ENCODE peak calls at places on chromosomes 2 and 18, in six cellular contexts. One of them, this sample, is unnamed.

GRCh38 chr2:85905187-85905666 is 16.4 kb upstream of the ST3GAL5 start:
- DNase-seq in ovary: no peak
- DNase-seq in tibial artery: no peak
- DNase-seq in A549: no peak
- DNase-seq in IMR-90: peak; percentile 30
- DNase-seq in astrocyte: peak; percentile 89
- DNase-seq in this sample: no peak

GRCh38 chr2:153478289-153479261 is at the start of gene RPRM:
- DNase-seq in ovary: peak; percentile 93
- DNase-seq in tibial artery: peak; percentile 81
- DNase-seq in A549: peak; percentile 61
- DNase-seq in IMR-90: peak; percentile 37
- DNase-seq in astrocyte: peak; percentile 29
- DNase-seq in this sample: peak; percentile 84

GRCh38 chr2:55010149-55010591 is 40.1 kb downstream of the RTN4 start:
- DNase-seq in ovary: no peak
- DNase-seq in tibial artery: peak; percentile 72
- DNase-seq in A549: peak; percentile 67
- DNase-seq in IMR-90: peak; percentile 34
- DNase-seq in astrocyte: peak; percentile 40
- DNase-seq in this sample: peak; percentile 72

GRCh38 chr2:118902279-118903028 is 39.5 kb upstream of the MARCO start:
- DNase-seq in ovary: no peak
- DNase-seq in tibial artery: no peak
- DNase-seq in A549: no peak
- DNase-seq in IMR-90: no peak
- DNase-seq in astrocyte: no peak
- DNase-seq in this sample: no peak

GRCh38 chr2:156399224-156399949 is 36.8 kb upstream of the GPD2 start:
- DNase-seq in ovary: no peak
- DNase-seq in tibial artery: no peak
- DNase-seq in A549: no peak
- DNase-seq in IMR-90: peak; percentile 62
- DNase-seq in astrocyte: no peak
- DNase-seq in this sample: no peak

GRCh38 chr2:104929663-104930062 is 75.7 kb downstream of the POU3F3 start:
- DNase-seq in ovary: no peak
- DNase-seq in tibial artery: no peak
- DNase-seq in A549: no peak
- DNase-seq in IMR-90: no peak
- DNase-seq in astrocyte: no peak
- DNase-seq in this sample: no peak

GRCh38 chr2:237859533-237860272 is at the start of gene RAMP1:
- DNase-seq in ovary: peak; percentile 61
- DNase-seq in tibial artery: no peak
- DNase-seq in A549: no peak
- DNase-seq in IMR-90: peak; percentile 17
- DNase-seq in astrocyte: no peak
- DNase-seq in this sample: peak; percentile 29

GRCh38 chr2:105056245-105056644 is 18.4 kb downstream of the MRPS9 start:
- DNase-seq in ovary: no peak
- DNase-seq in tibial artery: no peak
- DNase-seq in A549: no peak
- DNase-seq in IMR-90: no peak
- DNase-seq in astrocyte: no peak
- DNase-seq in this sample: no peak

GRCh38 chr2:23682481-23682880 is 244.4 kb downstream of the ATAD2B start:
- DNase-seq in ovary: no peak
- DNase-seq in tibial artery: no peak
- DNase-seq in A549: no peak
- DNase-seq in IMR-90: no peak
- DNase-seq in astrocyte: no peak
- DNase-seq in this sample: no peak

GRCh38 chr2:174485763-174486613 is 841 bp downstream of the GPR155 start:
- DNase-seq in ovary: no peak
- DNase-seq in tibial artery: no peak
- DNase-seq in A549: no peak
- DNase-seq in IMR-90: peak; percentile 76
- DNase-seq in astrocyte: peak; percentile 12
- DNase-seq in this sample: peak; percentile 33

GRCh38 chr2:107383706-107384105 is 443.0 kb upstream of the RGPD4 start:
- DNase-seq in ovary: no peak
- DNase-seq in tibial artery: no peak
- DNase-seq in A549: no peak
- DNase-seq in IMR-90: no peak
- DNase-seq in astrocyte: no peak
- DNase-seq in this sample: no peak

GRCh38 chr18:60232541-60232940 is 140.0 kb downstream of the MC4R start:
- DNase-seq in ovary: no peak
- DNase-seq in tibial artery: no peak
- DNase-seq in A549: peak; percentile 15
- DNase-seq in IMR-90: peak; percentile 73
- DNase-seq in astrocyte: peak; percentile 82
- DNase-seq in this sample: no peak

GRCh38 chr18:51582551-51582950 is 385.1 kb upstream of the MEX3C start:
- DNase-seq in ovary: no peak
- DNase-seq in tibial artery: no peak
- DNase-seq in A549: no peak
- DNase-seq in IMR-90: no peak
- DNase-seq in astrocyte: no peak
- DNase-seq in this sample: no peak

GRCh38 chr2:151258121-151258520 is 3.5 kb downstream of the RBM43 start:
- DNase-seq in ovary: no peak
- DNase-seq in tibial artery: no peak
- DNase-seq in A549: no peak
- DNase-seq in IMR-90: peak; percentile 91
- DNase-seq in astrocyte: peak; percentile 86
- DNase-seq in this sample: no peak

GRCh38 chr2:68901561-68901960 is 30.4 kb upstream of the BMP10 start:
- DNase-seq in ovary: no peak
- DNase-seq in tibial artery: no peak
- DNase-seq in A549: no peak
- DNase-seq in IMR-90: no peak
- DNase-seq in astrocyte: no peak
- DNase-seq in this sample: no peak

GRCh38 chr2:68905116-68905515 is 33.9 kb upstream of the BMP10 start:
- DNase-seq in ovary: no peak
- DNase-seq in tibial artery: no peak
- DNase-seq in A549: no peak
- DNase-seq in IMR-90: peak; percentile 67
- DNase-seq in astrocyte: peak; percentile 50
- DNase-seq in this sample: no peak

GRCh38 chr2:68901199-68901515 is 30.0 kb upstream of the BMP10 start:
- DNase-seq in ovary: no peak
- DNase-seq in tibial artery: no peak
- DNase-seq in A549: no peak
- DNase-seq in IMR-90: peak; percentile 42
- DNase-seq in astrocyte: no peak
- DNase-seq in this sample: no peak

DNA sequence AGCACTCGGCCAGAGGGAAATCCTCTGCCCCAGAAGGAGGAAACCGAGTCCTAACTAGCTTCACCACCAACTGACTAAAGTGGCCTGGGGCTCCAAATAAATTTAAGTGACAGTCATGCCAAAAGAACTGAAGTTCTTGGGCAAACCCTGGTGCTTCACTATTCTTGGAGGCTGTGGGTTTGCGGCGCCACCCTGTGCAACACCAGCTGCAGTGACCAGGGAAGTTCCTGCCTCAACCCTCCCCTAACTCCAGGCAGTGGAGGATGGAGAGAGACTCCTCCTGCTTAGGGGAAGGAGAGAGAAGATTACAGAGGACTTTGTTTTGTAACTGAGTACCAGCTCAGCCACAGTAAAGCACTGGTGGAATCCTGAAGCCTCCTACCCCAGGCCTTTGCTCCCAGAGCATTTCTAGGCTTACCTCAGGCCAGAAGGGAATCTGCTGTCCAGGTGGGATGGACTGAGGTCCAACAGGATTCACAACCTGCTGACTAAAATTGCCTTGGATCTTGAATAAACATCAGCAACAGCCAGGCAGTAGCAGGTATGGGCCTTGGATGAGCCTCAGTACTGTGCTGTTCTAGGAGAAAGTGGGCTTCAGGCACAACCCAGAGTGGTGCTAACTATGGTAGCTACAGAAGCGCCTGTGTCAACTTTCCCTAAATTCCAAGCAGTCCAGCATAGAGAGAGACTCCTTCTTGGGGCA is 29.4 kb upstream of the BMP10 start:
- DNase-seq in ovary: no peak
- DNase-seq in tibial artery: no peak
- DNase-seq in A549: no peak
- DNase-seq in IMR-90: no peak
- DNase-seq in astrocyte: no peak
- DNase-seq in this sample: no peak
- TF ChIP-seq CTCF in ovary: no peak
- TF ChIP-seq CTCF in tibial artery: no peak
- TF ChIP-seq CTCF in A549: no peak
- TF ChIP-seq CTCF in IMR-90: no peak
- TF ChIP-seq CTCF in astrocyte: no peak
- TF ChIP-seq CTCF in this sample: no peak

GRCh38 chr2:134737671-134738070 is 18.9 kb upstream of the TMEM163 start:
- DNase-seq in ovary: no peak
- DNase-seq in tibial artery: no peak
- DNase-seq in A549: no peak
- DNase-seq in IMR-90: no peak
- DNase-seq in astrocyte: no peak
- DNase-seq in this sample: no peak
- H3K4me1 ChIP-seq in ovary: no peaks in the 10 kb centered on the region
- H3K4me1 ChIP-seq in tibial artery: no peaks in the 10 kb centered on the region
- H3K4me1 ChIP-seq in A549: no peaks in the 10 kb centered on the region
- H3K4me1 ChIP-seq in IMR-90: no peaks in the 10 kb centered on the region
- H3K4me1 ChIP-seq in astrocyte: peaks cover 20% of the 10 kb centered on the region
- H3K4me1 ChIP-seq in this sample: peaks cover 3% of the 10 kb centered on the region

GRCh38 chr2:28390241-28390856 is 2.3 kb upstream of the FOSL2 start:
- DNase-seq in ovary: peak; percentile 97
- DNase-seq in tibial artery: peak; percentile 96
- DNase-seq in A549: peak; percentile 94
- DNase-seq in IMR-90: peak; percentile 91
- DNase-seq in astrocyte: peak; percentile 90
- DNase-seq in this sample: peak; percentile 88

GRCh38 chr2:28390857-28391563 is 1.6 kb upstream of the FOSL2 start:
- DNase-seq in ovary: peak; percentile 95
- DNase-seq in tibial artery: no peak
- DNase-seq in A549: peak; percentile 92
- DNase-seq in IMR-90: no peak
- DNase-seq in astrocyte: no peak
- DNase-seq in this sample: peak; percentile 84

GRCh38 chr2:28392297-28393114 is at the start of gene FOSL2:
- DNase-seq in ovary: peak; percentile 96
- DNase-seq in tibial artery: peak; percentile 99
- DNase-seq in A549: peak; percentile 100
- DNase-seq in IMR-90: peak; percentile 100
- DNase-seq in astrocyte: peak; percentile 99
- DNase-seq in this sample: peak; percentile 97

GRCh38 chr2:28393115-28393836 is 618 bp downstream of the FOSL2 start:
- DNase-seq in ovary: peak; percentile 81
- DNase-seq in tibial artery: peak; percentile 86
- DNase-seq in A549: peak; percentile 63
- DNase-seq in IMR-90: peak; percentile 68
- DNase-seq in astrocyte: peak; percentile 47
- DNase-seq in this sample: peak; percentile 53

GRCh38 chr2:28391564-28392296 is 928 bp upstream of the FOSL2 start:
- DNase-seq in ovary: peak; percentile 94
- DNase-seq in tibial artery: peak; percentile 98
- DNase-seq in A549: peak; percentile 96
- DNase-seq in IMR-90: peak; percentile 79
- DNase-seq in astrocyte: peak; percentile 80
- DNase-seq in this sample: peak; percentile 94
- TF ChIP-seq CTCF in ovary: peak; percentile 13
- TF ChIP-seq CTCF in tibial artery: peak; percentile 54
- TF ChIP-seq CTCF in A549: peak; percentile 45
- TF ChIP-seq CTCF in IMR-90: peak; percentile 24
- TF ChIP-seq CTCF in astrocyte: no peak
- TF ChIP-seq CTCF in this sample: no peak

GRCh38 chr2:72141032-72141645 is 6.5 kb downstream of the CYP26B1 start:
- DNase-seq in ovary: peak; percentile 27
- DNase-seq in tibial artery: peak; percentile 51
- DNase-seq in A549: no peak
- DNase-seq in IMR-90: no peak
- DNase-seq in astrocyte: no peak
- DNase-seq in this sample: no peak

GRCh38 chr2:72141881-72142742 is 5.5 kb downstream of the CYP26B1 start:
- DNase-seq in ovary: peak; percentile 30
- DNase-seq in tibial artery: peak; percentile 62
- DNase-seq in A549: no peak
- DNase-seq in IMR-90: no peak
- DNase-seq in astrocyte: no peak
- DNase-seq in this sample: no peak

GRCh38 chr2:72144412-72144745 is 3.3 kb downstream of the CYP26B1 start:
- DNase-seq in ovary: no peak
- DNase-seq in tibial artery: no peak
- DNase-seq in A549: no peak
- DNase-seq in IMR-90: no peak
- DNase-seq in astrocyte: no peak
- DNase-seq in this sample: no peak

GRCh38 chr2:72143441-72144356 is 4.0 kb downstream of the CYP26B1 start:
- DNase-seq in ovary: no peak
- DNase-seq in tibial artery: peak; percentile 70
- DNase-seq in A549: no peak
- DNase-seq in IMR-90: no peak
- DNase-seq in astrocyte: no peak
- DNase-seq in this sample: peak; percentile 61

GRCh38 chr2:72142743-72143440 is 4.8 kb downstream of the CYP26B1 start:
- DNase-seq in ovary: peak; percentile 84
- DNase-seq in tibial artery: peak; percentile 91
- DNase-seq in A549: no peak
- DNase-seq in IMR-90: peak; percentile 13
- DNase-seq in astrocyte: no peak
- DNase-seq in this sample: peak; percentile 91
- H3K4me1 ChIP-seq in ovary: peaks cover 9% of the 10 kb centered on the region
- H3K4me1 ChIP-seq in tibial artery: peaks cover 83% of the 10 kb centered on the region
- H3K4me1 ChIP-seq in A549: peaks cover 53% of the 10 kb centered on the region
- H3K4me1 ChIP-seq in IMR-90: peaks cover 4% of the 10 kb centered on the region
- H3K4me1 ChIP-seq in astrocyte: peaks cover 20% of the 10 kb centered on the region
- H3K4me1 ChIP-seq in this sample: peaks cover 60% of the 10 kb centered on the region

GRCh38 chr2:26088038-26088643 is 54.3 kb downstream of the RAB10 start:
- DNase-seq in ovary: no peak
- DNase-seq in tibial artery: no peak
- DNase-seq in A549: peak; percentile 48
- DNase-seq in IMR-90: peak; percentile 36
- DNase-seq in astrocyte: no peak
- DNase-seq in this sample: no peak
- TF ChIP-seq CTCF in ovary: no peak
- TF ChIP-seq CTCF in tibial artery: peak; percentile 42
- TF ChIP-seq CTCF in A549: peak; percentile 77
- TF ChIP-seq CTCF in IMR-90: peak; percentile 63
- TF ChIP-seq CTCF in astrocyte: peak; percentile 82
- TF ChIP-seq CTCF in this sample: peak; percentile 47